ENCODE peak calls at places on chromosomes 6 and 20, in five cellular contexts. R, W, C, K and P are unnamed samples. For H3K36me3, the result is how much of the 10 kb centered on the place peaks cover.

GRCh38 chr6:52263709-52264320 is 19.5 kb upstream of the IL17F start:
- DNase-seq in C (peak), R (peak), K (peak), W (peak), P (peak)

GRCh38 chr6:90274481-90275030 is 22.1 kb downstream of the BACH2 start:
- DNase-seq in K (no peak), R (peak), C (peak), W (no peak), P (peak)

GRCh38 chr6:340991-341827 is 48.9 kb downstream of the DUSP22 start:
- DNase-seq in K (no peak), R (no peak), C (no peak), W (no peak), P (no peak)

GRCh38 chr20:38123021-38123587 is 42.0 kb downstream of the TGM2 start:
- DNase-seq in W (peak), C (peak), R (no peak), K (peak), P (no peak)

GRCh38 chr20:19823216-19823615 is 65.2 kb downstream of the RIN2 start:
- DNase-seq in K (no peak), C (no peak), W (peak), R (no peak), P (no peak)

GRCh38 chr6:132131777-132132176 is 180.6 kb upstream of the CCN2 start:
- DNase-seq in C (no peak), W (peak), K (peak), R (no peak), P (no peak)

GRCh38 chr6:144834426-144835038 is 549.4 kb downstream of the UTRN start:
- DNase-seq in R (no peak), W (no peak), C (no peak), K (no peak), P (no peak)

GRCh38 chr6:127690092-127690491 is 113.1 kb downstream of the C6orf58 start:
- DNase-seq in K (peak), W (peak), R (no peak), C (no peak), P (no peak)

GRCh38 chr20:37389844-37390275 is 43.9 kb downstream of the SRC start:
- DNase-seq in W (no peak), C (peak), R (no peak), K (no peak), P (no peak)

GRCh38 chr20:38187512-38187911 is 22.4 kb upstream of the TGM2 start:
- DNase-seq in R (no peak), C (peak), W (peak), K (no peak), P (no peak)

GRCh38 chr6:168093634-168094033 is 14.6 kb upstream of the FRMD1 start:
- DNase-seq in W (no peak), R (no peak), C (peak), K (no peak), P (no peak)

GRCh38 chr6:47278545-47278944 is 31.2 kb downstream of the TNFRSF21 start:
- DNase-seq in R (no peak), K (peak), C (no peak), W (peak), P (no peak)

GRCh38 chr20:62352402-62353288 is 14.5 kb downstream of the LAMA5 start:
- DNase-seq in K (no peak), W (no peak), R (no peak), C (no peak), P (no peak)

GRCh38 chr6:11094411-11094851 is 797 bp downstream of the SMIM13 start:
- DNase-seq in K (peak), W (peak), R (peak), C (peak), P (peak)

GRCh38 chr6:144302701-144303351 is 17.7 kb downstream of the UTRN start:
- DNase-seq in C (no peak), W (peak), R (no peak), K (no peak), P (no peak)

GRCh38 chr6:43062818-43063217 is 3.4 kb downstream of the KLC4 start:
- DNase-seq in K (no peak), W (no peak), C (no peak), R (no peak), P (no peak)

GRCh38 chr6:33914519-33915120 is 110.8 kb upstream of the MLN start:
- DNase-seq in R (peak), W (no peak), C (no peak), K (no peak), P (peak)

GRCh38 chr6:140827593-140827992 is 1305.1 kb upstream of the GJE1 start:
- DNase-seq in W (no peak), K (no peak), R (no peak), C (no peak), P (no peak)

GRCh38 chr20:33566781-33567603 is 77.1 kb downstream of the CBFA2T2 start:
- DNase-seq in K (no peak), W (no peak), C (no peak), R (no peak), P (no peak)

GRCh38 chr20:33569290-33570094 is 79.6 kb downstream of the CBFA2T2 start:
- DNase-seq in C (no peak), K (no peak), W (no peak), R (no peak), P (no peak)

GRCh38 chr20:33568378-33569289 is 78.7 kb downstream of the CBFA2T2 start:
- DNase-seq in K (no peak), W (no peak), C (no peak), R (peak), P (no peak)

GRCh38 chr20:33567949-33568348 is 78.1 kb downstream of the CBFA2T2 start:
- DNase-seq in R (no peak), C (no peak), K (no peak), W (no peak), P (no peak)

DNA sequence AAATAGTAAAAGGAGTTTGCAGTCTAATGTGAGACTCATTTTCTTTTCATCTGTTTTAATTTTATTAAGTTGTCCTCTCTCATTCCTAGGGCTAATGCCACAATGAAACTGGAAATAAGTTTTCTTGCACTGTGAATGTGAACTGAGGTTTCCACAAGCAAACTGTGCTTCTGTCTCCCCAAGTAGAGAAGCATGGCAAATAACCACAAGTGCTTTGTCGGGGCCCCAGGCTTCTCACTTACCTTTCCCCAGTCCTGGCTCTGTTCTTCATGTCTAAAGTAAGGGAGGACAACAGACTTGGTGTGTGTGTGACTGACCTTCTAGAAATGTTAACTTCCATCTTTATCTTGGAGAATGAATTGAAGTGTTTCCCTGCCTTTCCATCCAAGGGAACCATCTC is 80.8 kb downstream of the CBFA2T2 start:
- DNase-seq in R (no peak), W (no peak), K (no peak), C (no peak), P (no peak)
- H3K27ac ChIP-seq in R (no peak), W (no peak), K (peak), C (no peak), P (no peak)

GRCh38 chr20:13786143-13786828 is 1.5 kb downstream of the NDUFAF5 start:
- DNase-seq in C (no peak), R (no peak), K (no peak), W (no peak), P (no peak)
- H3K4me3 ChIP-seq in C (peak), R (peak), K (peak), W (peak), P (peak)

GRCh38 chr6:35293681-35294080 is 3.9 kb upstream of the DEF6 start:
- DNase-seq in W (no peak), K (no peak), R (no peak), C (no peak), P (no peak)

GRCh38 chr6:35292494-35292893 is 5.1 kb upstream of the DEF6 start:
- DNase-seq in K (no peak), W (no peak), R (no peak), C (no peak), P (no peak)

GRCh38 chr6:35287671-35288396 is 9.8 kb upstream of the DEF6 start:
- DNase-seq in K (no peak), C (no peak), R (no peak), W (peak), P (no peak)

GRCh38 chr6:35291491-35291890 is 6.1 kb upstream of the DEF6 start:
- DNase-seq in R (no peak), C (no peak), W (no peak), K (no peak), P (no peak)

GRCh38 chr6:35288834-35289233 is 8.8 kb upstream of the DEF6 start:
- DNase-seq in C (no peak), W (no peak), K (no peak), R (no peak), P (no peak)
- H3K36me3 ChIP-seq in C (half or more), W (half or more), K (half or more), R (half or more), P (half or more)

GRCh38 chr6:136820541-136820940 is 1.9 kb upstream of the PEX7 start:
- DNase-seq in R (no peak), W (no peak), K (no peak), C (no peak), P (no peak)
- H3K27ac ChIP-seq in R (no peak), W (no peak), K (no peak), C (no peak), P (no peak)

GRCh38 chr6:45438156-45438555 is 60.4 kb upstream of the SUPT3H start:
- DNase-seq in R (no peak), K (no peak), W (no peak), C (no peak), P (no peak)
- H3K4me3 ChIP-seq in R (no peak), K (no peak), W (no peak), C (no peak), P (peak)

GRCh38 chr20:58624687-58625086 is 26.4 kb upstream of the STX16 start:
- DNase-seq in K (no peak), W (no peak), C (no peak), R (no peak), P (no peak)

GRCh38 chr20:58627212-58628072 is 23.6 kb upstream of the STX16 start:
- DNase-seq in C (no peak), K (no peak), W (no peak), R (no peak), P (no peak)

GRCh38 chr20:58623579-58624473 is 27.3 kb upstream of the STX16 start:
- DNase-seq in C (no peak), K (peak), W (peak), R (no peak), P (no peak)

GRCh38 chr20:58626076-58626475 is 25.0 kb upstream of the STX16 start:
- DNase-seq in R (no peak), C (no peak), K (no peak), W (no peak), P (no peak)

GRCh38 chr20:58625585-58625984 is 25.5 kb upstream of the STX16 start:
- DNase-seq in C (no peak), W (peak), K (no peak), R (no peak), P (no peak)
- H3K36me3 ChIP-seq in C (under half), W (under half), K (under half), R (under half), P (under half)

DNA sequence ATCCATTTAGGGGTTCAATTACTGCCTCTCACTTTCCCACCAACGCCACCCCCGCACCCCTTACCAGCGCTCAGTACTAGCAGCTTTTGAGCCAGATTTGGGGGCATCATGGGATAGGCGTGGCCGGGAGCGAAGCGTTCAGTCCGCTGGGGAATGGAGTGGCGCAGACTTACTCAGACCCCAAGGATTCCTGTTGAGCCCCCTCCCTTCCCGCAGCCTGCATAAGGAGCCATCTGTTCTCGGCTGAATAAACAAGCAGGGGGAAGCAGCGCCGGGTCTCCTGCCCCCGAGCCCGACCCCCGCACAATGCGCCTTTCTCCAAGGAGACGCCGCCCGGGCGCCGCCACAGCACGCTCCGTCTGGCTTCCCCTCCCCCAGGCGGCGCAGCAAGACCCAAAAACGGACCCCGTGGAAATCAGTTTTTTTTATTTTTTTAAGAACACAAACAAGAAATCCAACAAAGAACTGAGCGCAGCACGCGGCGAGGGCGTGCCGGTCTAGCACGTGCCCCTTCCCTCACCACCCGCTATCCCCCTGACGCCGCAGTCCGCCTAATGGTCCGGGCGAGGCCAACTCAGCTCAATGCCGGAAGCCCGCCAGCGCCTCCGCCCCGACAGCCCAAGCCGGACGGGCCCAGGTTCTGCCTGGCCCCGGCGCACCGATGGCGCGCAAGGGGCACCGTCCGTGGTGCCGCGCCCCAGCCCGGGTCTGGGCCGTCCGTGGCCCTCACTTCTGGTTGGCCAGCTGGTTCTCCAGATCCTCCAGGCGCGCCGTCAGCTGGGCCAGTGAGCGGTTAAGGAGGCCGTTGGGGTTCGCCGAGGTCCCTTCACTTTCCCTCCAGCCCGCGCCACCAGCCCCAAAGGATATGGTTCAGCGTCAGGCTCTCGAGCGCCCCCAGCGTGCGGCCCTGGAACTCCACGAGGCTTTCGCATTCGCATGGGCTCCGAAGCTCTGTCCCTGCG is 13.3 kb upstream of the RBPJL start:
- DNase-seq in C (peak), W (peak), K (peak), R (no peak), P (peak)
- H3K27ac ChIP-seq in C (peak), W (no peak), K (no peak), R (no peak), P (no peak)